ENCODE peak calls at places on chromosomes 2 and 18, in nine cellular contexts. V is OCI-LY7, K is fibroblast of lung, A is endothelial cell of umbilical vein, S is mesenchymal stem cell, R is PC-3, D is PC-9, T is GM23248, O is mesendoderm. U is an unnamed sample. For H3K4me1, the result is how much of the 10 kb centered on the place peaks cover.

GRCh38 chr2:64276417-64277095 is 132.3 kb upstream of the PELI1 start:
- DNase-seq in V (no peak), K (peak), A (peak), S (no peak), R (peak), D (peak), T (peak), O (peak), U (no peak)

GRCh38 chr2:207239222-207239674 is 73.5 kb upstream of the KLF7 start:
- DNase-seq in V (no peak), K (peak), A (peak), S (peak), R (peak), D (peak), T (peak), O (peak), U (peak)

GRCh38 chr2:171389325-171389724 is 44.5 kb downstream of the METTL8 start:
- DNase-seq in V (peak), K (no peak), A (no peak), S (no peak), R (no peak), D (no peak), T (no peak), O (no peak), U (no peak)

GRCh38 chr2:1824202-1824905 is 80.0 kb upstream of the PXDN start:
- DNase-seq in V (no peak), K (peak), A (no peak), S (no peak), R (peak), D (no peak), T (peak), O (no peak), U (peak)

GRCh38 chr2:217074576-217075224 is 214.8 kb upstream of the TNP1 start:
- DNase-seq in V (no peak), K (peak), A (no peak), S (peak), R (no peak), D (no peak), T (peak), O (no peak), U (no peak)

GRCh38 chr2:147062073-147062472 is 782.8 kb upstream of the ACVR2A start:
- DNase-seq in V (no peak), K (no peak), A (no peak), S (no peak), R (no peak), D (no peak), T (no peak), O (no peak), U (no peak)

GRCh38 chr2:50529600-50530218 is 502.2 kb downstream of the NRXN1 start:
- DNase-seq in V (peak), K (peak), A (peak), S (peak), R (peak), D (no peak), T (peak), O (peak), U (no peak)

GRCh38 chr2:41621095-41621494 is 426.7 kb upstream of the PKDCC start:
- DNase-seq in V (no peak), K (no peak), A (no peak), S (no peak), R (no peak), D (no peak), T (no peak), O (no peak), U (no peak)

GRCh38 chr2:62661263-62661635 is 44.3 kb upstream of the EHBP1 start:
- DNase-seq in V (no peak), K (peak), A (no peak), S (no peak), R (no peak), D (no peak), T (peak), O (no peak), U (no peak)

GRCh38 chr2:223896751-223897320 is 48.3 kb downstream of the WDFY1 start:
- DNase-seq in V (peak), K (peak), A (no peak), S (peak), R (no peak), D (no peak), T (peak), O (no peak), U (peak)

GRCh38 chr2:140972724-140973123 is 1158.1 kb downstream of the LRP1B start:
- DNase-seq in V (no peak), K (no peak), A (no peak), S (no peak), R (no peak), D (no peak), T (no peak), O (no peak), U (no peak)

GRCh38 chr2:230203110-230203676 is 16.6 kb downstream of the SP110 start:
- DNase-seq in V (peak), K (no peak), A (no peak), S (no peak), R (no peak), D (no peak), T (no peak), O (no peak), U (no peak)

GRCh38 chr2:60899230-60899891 is 18.0 kb downstream of the REL start:
- DNase-seq in V (no peak), K (no peak), A (peak), S (no peak), R (no peak), D (no peak), T (no peak), O (no peak), U (no peak)

GRCh38 chr2:236366406-236366805 is 102.2 kb upstream of the ASB18 start:
- DNase-seq in V (no peak), K (peak), A (no peak), S (no peak), R (no peak), D (no peak), T (no peak), O (no peak), U (no peak)

GRCh38 chr2:191173206-191173605 is 22.4 kb upstream of the STAT4 start:
- DNase-seq in V (no peak), K (no peak), A (no peak), S (no peak), R (no peak), D (no peak), T (peak), O (no peak), U (no peak)

DNA sequence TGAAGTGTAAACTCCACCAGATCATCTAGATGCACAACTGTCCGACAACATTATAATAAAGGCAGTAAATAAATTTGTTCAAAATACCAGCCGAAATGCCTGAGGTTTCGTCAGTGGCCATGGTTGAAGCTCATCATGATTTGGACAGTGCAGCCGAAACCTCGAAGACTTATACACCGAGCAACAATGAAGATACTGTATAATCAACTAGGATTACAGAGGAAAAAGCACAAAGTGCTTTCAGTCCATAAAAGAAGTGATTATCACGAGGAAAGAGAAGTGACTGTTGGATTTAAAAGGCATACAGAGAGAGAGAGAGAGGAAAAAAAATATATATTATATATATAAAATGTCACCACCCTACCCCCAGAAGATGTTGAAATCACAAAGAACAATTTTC is 52.0 kb upstream of the GALNT3 start:
- DNase-seq in V (no peak), K (no peak), A (no peak), S (no peak), R (no peak), D (no peak), T (no peak), O (no peak), U (no peak)
- H3K4me1 ChIP-seq in V (under half), K (under half), A (under half), S (under half), R (under half), D (under half), T (under half), O (under half), U (under half)

DNA sequence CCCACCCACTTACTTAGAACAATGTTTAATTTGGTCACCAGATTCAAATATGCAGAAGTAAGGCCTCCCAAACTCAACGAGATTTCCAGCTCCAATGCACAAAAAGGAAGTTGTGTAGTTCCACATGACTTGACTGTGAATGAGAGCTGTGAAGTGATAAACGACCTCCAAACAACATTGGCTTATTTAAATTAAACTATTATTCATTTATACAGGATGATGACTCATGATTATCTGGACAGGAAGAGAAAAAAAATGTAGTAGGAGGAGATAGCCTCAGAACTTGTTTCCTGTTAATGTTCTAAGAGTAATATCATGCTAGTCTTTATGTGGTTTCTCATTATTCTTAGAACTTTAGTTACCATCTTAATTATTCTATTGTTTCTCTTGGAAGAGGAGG is 237.3 kb downstream of the C1D start:
- DNase-seq in V (peak), K (peak), A (peak), S (peak), R (peak), D (no peak), T (peak), O (no peak), U (peak)
- H3K4me2 ChIP-seq in V (peak), K (peak), A (peak), S (no peak), R (peak), D (no peak), T (peak), O (no peak), U (no peak)

DNA sequence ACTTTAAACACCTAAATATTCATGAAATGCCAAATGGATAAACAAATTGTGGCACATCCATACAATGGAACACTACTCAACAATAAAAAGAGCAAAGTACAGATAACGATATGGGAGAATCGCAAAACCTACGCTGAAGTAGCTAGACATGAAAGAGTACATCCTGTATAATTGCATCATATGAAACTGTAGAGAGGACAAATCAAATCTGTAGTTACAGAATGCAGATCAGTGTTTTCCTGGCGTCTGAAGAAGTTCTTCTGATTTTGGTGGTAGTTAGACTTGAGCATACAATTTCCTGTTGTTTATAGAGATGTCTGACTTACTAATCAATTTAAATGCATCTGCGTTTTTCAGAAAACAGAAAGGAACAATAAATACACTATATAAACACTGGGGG is 394.4 kb downstream of the SOCS6 start:
- DNase-seq in V (no peak), K (no peak), A (no peak), S (no peak), R (no peak), D (no peak), T (no peak), O (no peak), U (no peak)
- H3K4me1 ChIP-seq in V (under half), K (under half), A (under half), S (under half), R (under half), D (under half), T (under half), O (under half), U (under half)

DNA sequence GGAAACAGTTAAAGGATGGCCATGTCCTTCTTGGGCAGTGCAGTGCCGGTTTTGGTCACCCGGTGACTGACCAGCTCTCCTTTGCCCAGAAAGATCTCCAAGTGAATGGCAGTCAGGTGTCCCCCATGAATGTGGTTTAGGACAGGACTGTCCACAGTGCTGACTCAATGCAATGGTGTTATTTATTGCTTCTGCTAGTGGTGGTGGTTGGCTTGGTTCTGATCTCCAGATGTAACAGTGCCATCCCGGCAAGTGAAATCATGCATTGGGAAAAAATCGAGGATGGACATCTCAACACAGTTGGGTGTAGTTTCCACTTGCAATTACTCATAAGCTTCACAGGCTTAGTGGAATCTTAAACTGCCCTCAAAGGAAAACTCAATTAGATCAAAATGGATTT is 81.9 kb downstream of the TGOLN2 start:
- DNase-seq in V (no peak), K (peak), A (no peak), S (no peak), R (no peak), D (no peak), T (peak), O (no peak), U (no peak)
- H3K4me2 ChIP-seq in V (no peak), K (no peak), A (no peak), S (no peak), R (no peak), D (no peak), T (peak), O (no peak), U (no peak)

GRCh38 chr18:9619056-9619455 is 4.7 kb upstream of the PPP4R1 start:
- DNase-seq in V (no peak), K (peak), A (no peak), S (peak), R (no peak), D (no peak), T (no peak), O (no peak), U (no peak)
- H3K4me1 ChIP-seq in V (under half), K (under half), A (under half), S (under half), R (under half), D (under half), T (under half), O (under half), U (under half)

GRCh38 chr2:133568598-133568997 is 335 bp upstream of the NCKAP5 start:
- DNase-seq in V (no peak), K (no peak), A (no peak), S (no peak), R (peak), D (no peak), T (no peak), O (no peak), U (no peak)
- H3K4me2 ChIP-seq in V (no peak), K (peak), A (peak), S (peak), R (peak), D (no peak), T (peak), O (no peak), U (peak)

GRCh38 chr2:101704046-101704466 is 6.5 kb downstream of the MAP4K4 start:
- DNase-seq in V (peak), K (peak), A (peak), S (peak), R (no peak), D (no peak), T (peak), O (no peak), U (peak)
- H3K4me1 ChIP-seq in V (half or more), K (under half), A (under half), S (under half), R (under half), D (half or more), T (half or more), O (under half), U (half or more)